ENCODE peak calls at places on chromosomes 6 and 20, in four cellular contexts. S, O, U and M are unnamed samples.

GRCh38 chr20:50320005-50320909 is 129.6 kb downstream of the CEBPB start:
- DNase-seq in S (no peak), O (no peak), U (no peak), M (no peak)

GRCh38 chr6:152232494-152233151 is 404.5 kb downstream of the SYNE1 start:
- DNase-seq in S (no peak), O (no peak), U (peak; percentile 82), M (no peak)

GRCh38 chr6:167349816-167350215 is 24.9 kb downstream of the TTLL2 start:
- DNase-seq in S (no peak), O (no peak), U (no peak), M (no peak)

GRCh38 chr6:39801456-39802251 is 9.5 kb downstream of the DAAM2 start:
- DNase-seq in S (no peak), O (no peak), U (no peak), M (no peak)

GRCh38 chr6:158770948-158771347 is 48.2 kb downstream of the EZR start:
- DNase-seq in S (no peak), O (peak; percentile 62), U (no peak), M (no peak)

GRCh38 chr6:32113386-32114352 is 4.5 kb upstream of the TNXB start:
- DNase-seq in S (no peak), O (peak; percentile 85), U (peak; percentile 98), M (peak; percentile 76)

GRCh38 chr6:95768539-95768938 is 191.2 kb downstream of the MANEA start:
- DNase-seq in S (peak; percentile 35), O (no peak), U (no peak), M (no peak)

GRCh38 chr20:45011108-45011526 is 44.8 kb downstream of the STK4 start:
- DNase-seq in S (peak; percentile 45), O (no peak), U (peak; percentile 83), M (peak; percentile 65)

GRCh38 chr20:33305591-33306057 is 22.6 kb downstream of the BPIFB1 start:
- DNase-seq in S (no peak), O (no peak), U (peak; percentile 6), M (no peak)

GRCh38 chr6:159380104-159380503 is 210.9 kb downstream of the FNDC1 start:
- DNase-seq in S (no peak), O (no peak), U (no peak), M (no peak)

GRCh38 chr6:152270301-152270925 is 366.7 kb downstream of the SYNE1 start:
- DNase-seq in S (no peak), O (no peak), U (peak; percentile 44), M (no peak)

GRCh38 chr6:96491926-96492325 is 29.7 kb upstream of the UFL1 start:
- DNase-seq in S (no peak), O (no peak), U (no peak), M (no peak)

GRCh38 chr6:104955927-104956662 is 812 bp upstream of the LIN28B start:
- DNase-seq in S (no peak), O (no peak), U (no peak), M (no peak)

GRCh38 chr20:62595491-62595890 is 46.8 kb upstream of the SLCO4A1 start:
- DNase-seq in S (no peak), O (peak; percentile 57), U (peak; percentile 49), M (no peak)

GRCh38 chr20:46757754-46758678 is 48.6 kb downstream of the SLC2A10 start:
- DNase-seq in S (peak; percentile 79), O (peak; percentile 37), U (peak; percentile 66), M (peak; percentile 34)

GRCh38 chr6:18141805-18142590 is 12.9 kb downstream of the TPMT start:
- DNase-seq in S (peak; percentile 24), O (no peak), U (no peak), M (no peak)

GRCh38 chr6:35955071-35955470 is 34.2 kb upstream of the SRPK1 start:
- DNase-seq in S (no peak), O (no peak), U (no peak), M (no peak)

GRCh38 chr20:56859751-56860366 is 230.8 kb downstream of the TFAP2C start:
- DNase-seq in S (no peak), O (no peak), U (peak; percentile 14), M (no peak)

GRCh38 chr6:17986656-17987575 is 519 bp downstream of the KIF13A start:
- DNase-seq in S (peak; percentile 19), O (peak; percentile 67), U (peak; percentile 51), M (no peak)

GRCh38 chr20:54680872-54681297 is 205.5 kb downstream of the DOK5 start:
- DNase-seq in S (peak; percentile 42), O (no peak), U (peak; percentile 58), M (peak; percentile 22)

GRCh38 chr20:41108531-41108930 is 28.8 kb upstream of the PLCG1 start:
- DNase-seq in S (no peak), O (no peak), U (no peak), M (no peak)

GRCh38 chr6:105620878-105621277 is 218.0 kb upstream of the PREP start:
- DNase-seq in S (no peak), O (no peak), U (peak; percentile 24), M (no peak)

GRCh38 chr20:50595988-50596693 is 86.0 kb downstream of the PTPN1 start:
- DNase-seq in S (no peak), O (no peak), U (peak; percentile 22), M (no peak)

GRCh38 chr20:15658295-15658694 is 915.0 kb downstream of the KIF16B start:
- DNase-seq in S (no peak), O (no peak), U (no peak), M (no peak)

GRCh38 chr20:15653396-15654207 is 919.6 kb downstream of the KIF16B start:
- DNase-seq in S (no peak), O (no peak), U (no peak), M (no peak)

GRCh38 chr20:15656124-15656523 is 917.1 kb downstream of the KIF16B start:
- DNase-seq in S (no peak), O (no peak), U (no peak), M (no peak)

DNA sequence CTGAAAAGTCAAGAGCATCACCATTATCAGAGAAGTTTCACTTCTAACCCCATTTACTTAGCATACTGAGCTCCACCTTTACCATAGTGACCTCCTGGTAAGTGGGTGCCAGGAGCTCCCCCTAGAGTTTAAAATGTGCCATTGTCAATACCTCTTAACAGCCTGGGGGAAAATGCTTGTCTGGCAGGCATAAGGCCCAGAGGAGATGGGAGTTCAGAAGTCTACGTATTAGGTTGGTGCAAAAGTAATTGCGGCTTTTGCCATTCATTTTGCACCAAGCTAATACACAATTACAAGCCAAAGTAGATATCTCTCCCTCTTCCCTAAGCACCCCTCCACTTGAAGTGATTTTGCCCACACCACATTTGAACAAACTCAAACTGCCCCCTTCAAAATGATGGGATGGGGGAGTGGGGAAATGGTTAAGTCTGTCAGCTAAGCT is 919.0 kb downstream of the KIF16B start:
- DNase-seq in S (peak; percentile 84), O (no peak), U (peak; percentile 63), M (no peak)
- TF ChIP-seq CTCF in S (peak; percentile 68), O (peak; percentile 58), U (peak; percentile 67), M (peak; percentile 54)

DNA sequence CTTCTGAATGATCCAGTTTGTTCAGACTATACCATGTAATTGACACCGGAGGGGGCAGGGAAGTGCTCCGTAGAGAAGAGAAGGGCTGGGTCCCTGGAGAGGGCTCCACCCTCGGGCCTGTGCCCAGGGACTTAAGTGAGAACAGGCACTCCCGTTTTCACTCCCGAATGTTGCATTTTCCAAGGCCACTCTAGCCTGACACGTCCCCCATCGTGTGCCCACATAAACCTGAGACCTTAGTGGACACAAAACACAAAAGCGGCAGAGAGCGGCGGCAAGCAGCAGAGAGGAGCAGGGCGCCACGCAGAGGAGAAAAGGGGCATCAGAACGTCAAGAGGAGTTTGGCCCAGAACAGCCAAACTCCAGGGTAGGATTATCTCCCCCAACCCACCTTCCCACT is 1405.1 kb downstream of the GRIK2 start:
- DNase-seq in S (no peak), O (no peak), U (no peak), M (no peak)
- H3K4me3 ChIP-seq in S (no peak overlapping the region), O (no peak overlapping the region), U (no peak overlapping the region), M (peak overlapping the region; percentile 6)

GRCh38 chr20:17682889-17683198 is 802 bp upstream of the RRBP1 start:
- DNase-seq in S (no peak), O (no peak), U (no peak), M (no peak)
- TF ChIP-seq CTCF in S (no peak), O (no peak), U (no peak), M (no peak)

DNA sequence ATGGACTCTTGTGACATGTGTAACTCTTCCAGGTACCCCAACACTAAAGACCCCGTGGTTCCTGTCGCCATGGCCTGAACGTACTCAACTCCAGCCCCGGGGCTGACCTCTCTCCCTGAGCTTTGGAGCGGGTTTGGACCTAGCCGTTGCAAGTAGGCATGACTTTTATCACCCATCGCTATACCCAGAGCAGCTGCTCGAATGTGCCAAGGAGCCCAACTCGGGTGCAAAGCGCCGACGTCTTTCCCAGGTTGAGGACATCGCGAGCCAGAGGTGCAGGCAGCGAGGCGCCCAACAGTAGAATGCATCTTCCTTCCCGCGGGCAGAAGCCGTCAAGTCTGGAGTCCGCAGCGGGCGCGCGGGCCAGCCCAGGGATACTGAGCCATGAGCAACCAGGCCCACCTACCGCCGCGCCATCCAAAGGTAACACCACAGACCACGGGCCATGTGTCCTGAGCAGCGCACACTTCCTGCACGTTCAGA is 5.7 kb upstream of the LAMP5 start:
- DNase-seq in S (no peak), O (no peak), U (no peak), M (no peak)
- H3K4me3 ChIP-seq in S (peak overlapping the region; percentile 28), O (no peak overlapping the region), U (no peak overlapping the region), M (no peak overlapping the region)

GRCh38 chr6:111668410-111668809 is 62.7 kb upstream of the TRAF3IP2 start:
- DNase-seq in S (no peak), O (no peak), U (no peak), M (no peak)
- TF ChIP-seq CTCF in S (peak; percentile 24), O (peak; percentile 7), U (peak; percentile 31), M (peak; percentile 42)

DNA sequence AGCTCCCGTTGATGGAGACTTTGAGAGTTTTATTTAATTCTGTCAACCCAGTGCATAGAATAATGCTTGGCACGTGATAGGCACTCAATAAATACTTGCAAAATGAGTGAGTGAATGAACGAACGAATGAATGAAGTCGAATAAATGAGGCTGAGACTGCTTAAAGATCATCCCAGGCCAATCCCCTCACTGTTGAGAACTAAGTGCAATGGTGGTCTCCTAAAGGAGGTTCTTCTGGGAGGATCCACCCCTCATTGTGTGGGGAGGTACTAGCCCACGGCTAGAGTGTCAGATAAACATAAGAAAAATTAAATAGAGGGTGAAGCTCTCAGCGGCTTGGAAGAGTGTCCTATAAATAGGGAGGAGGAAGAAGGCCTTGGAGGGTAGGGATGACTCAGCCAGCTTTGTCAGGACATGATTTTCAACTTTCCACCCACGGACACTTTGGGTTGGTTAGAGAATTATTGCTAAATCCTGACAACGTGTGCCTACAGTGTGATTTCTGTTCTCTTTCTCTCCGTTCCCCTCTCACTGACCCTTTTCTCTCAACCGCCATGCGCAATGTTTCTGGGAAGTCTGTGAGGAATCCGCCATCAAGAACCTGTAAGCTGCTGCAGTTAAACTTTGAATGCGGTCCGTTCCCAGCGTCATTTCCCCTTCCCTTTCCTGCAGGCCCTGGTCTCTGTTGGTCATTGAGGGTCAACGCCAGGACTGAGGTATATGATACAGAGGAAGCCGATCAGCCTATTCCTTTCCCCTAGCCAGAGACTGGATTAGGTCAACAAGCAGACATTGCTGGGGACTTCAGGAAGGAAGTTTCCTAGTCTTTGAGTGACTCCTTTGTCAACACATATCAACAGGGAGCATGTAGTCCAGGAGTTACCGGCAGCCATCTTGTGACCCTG is 179.2 kb upstream of the JARID2 start:
- DNase-seq in S (no peak), O (no peak), U (peak; percentile 76), M (no peak)
- H3K4me3 ChIP-seq in S (no peak overlapping the region), O (no peak overlapping the region), U (no peak overlapping the region), M (no peak overlapping the region)